ENCODE peak calls at places on chromosomes 16 and 17, in five cellular contexts. Q, B, S, F and P are unnamed samples. For H3K4me1, the result is how much of the 10 kb centered on the place peaks cover.

GRCh38 chr16:24151482-24151939 is 104.6 kb upstream of the CACNG3 start:
- DNase-seq in Q (no peak), F (no peak), B (peak), S (no peak), P (no peak)

GRCh38 chr16:11141409-11142260 is 114.4 kb downstream of the SOCS1 start:
- DNase-seq in F (no peak), S (no peak), B (no peak), Q (no peak), P (no peak)

GRCh38 chr16:58516768-58517107 is 1.4 kb downstream of the SETD6 start:
- DNase-seq in B (no peak), F (no peak), Q (no peak), S (no peak), P (no peak)

GRCh38 chr16:71899171-71899570 is 3.8 kb downstream of the IST1 start:
- DNase-seq in Q (no peak), F (no peak), B (no peak), S (no peak), P (no peak)

GRCh38 chr16:8768701-8769100 is 28.7 kb downstream of the TMEM186 start:
- DNase-seq in S (no peak), F (no peak), Q (no peak), B (no peak), P (no peak)

GRCh38 chr16:46650224-46650623 is 29.0 kb upstream of the SHCBP1 start:
- DNase-seq in B (no peak), S (no peak), Q (peak), F (no peak), P (no peak)

GRCh38 chr16:1991135-1991551 is 1.4 kb downstream of the SYNGR3 start:
- DNase-seq in S (peak), F (no peak), B (no peak), Q (no peak), P (no peak)

GRCh38 chr16:58243528-58244004 is 45.7 kb upstream of the CSNK2A2 start:
- DNase-seq in F (peak), S (peak), Q (no peak), B (peak), P (no peak)

GRCh38 chr16:4488486-4488967 is 12.3 kb downstream of the HMOX2 start:
- DNase-seq in S (no peak), Q (no peak), F (no peak), B (no peak), P (no peak)

GRCh38 chr17:78488867-78489634 is 88.1 kb downstream of the DNAH17 start:
- DNase-seq in Q (no peak), F (no peak), B (no peak), S (no peak), P (no peak)

GRCh38 chr16:24035127-24035842 is 199.5 kb downstream of the PRKCB start:
- DNase-seq in Q (no peak), B (no peak), S (peak), F (no peak), P (no peak)

GRCh38 chr16:88758227-88758943 is 26.6 kb downstream of the PIEZO1 start:
- DNase-seq in S (no peak), B (no peak), F (no peak), Q (no peak), P (no peak)

GRCh38 chr17:52140601-52141000 is 17.9 kb downstream of the CA10 start:
- DNase-seq in Q (no peak), B (no peak), F (no peak), S (no peak), P (no peak)

GRCh38 chr17:35238817-35239216 is 4.1 kb upstream of the SLFN5 start:
- DNase-seq in F (no peak), S (no peak), B (no peak), Q (no peak), P (no peak)

GRCh38 chr17:75542184-75542583 is 16.7 kb downstream of the LLGL2 start:
- DNase-seq in S (peak), F (no peak), B (no peak), Q (no peak), P (no peak)

GRCh38 chr17:40888321-40888720 is 3.3 kb upstream of the KRT20 start:
- DNase-seq in F (no peak), Q (no peak), S (no peak), B (no peak), P (no peak)
- TF ChIP-seq CTCF in F (no peak), Q (no peak), S (no peak), B (no peak), P (no peak)

DNA sequence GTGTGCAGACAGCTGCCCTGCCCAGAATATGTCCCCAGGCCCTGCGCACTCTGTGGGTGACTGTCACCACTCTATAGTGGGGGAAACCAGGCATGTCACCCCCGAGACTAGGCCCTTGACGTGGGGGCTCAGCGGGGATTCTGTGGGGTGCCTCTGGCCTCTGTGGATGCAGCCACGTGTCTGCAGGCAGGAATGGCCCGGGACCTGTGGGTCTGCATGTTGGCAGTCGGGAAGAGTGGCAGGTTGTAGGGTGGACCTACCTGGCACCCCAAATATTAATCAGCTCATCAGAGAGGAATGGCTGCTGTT is 954 bp downstream of the IL32 start:
- DNase-seq in F (no peak), Q (no peak), S (no peak), B (no peak), P (no peak)
- H3K4me3 ChIP-seq in F (peak), Q (peak), S (peak), B (no peak), P (peak)

GRCh38 chr17:83091257-83092141 is 12.1 kb downstream of the METRNL start:
- DNase-seq in B (no peak), F (peak), S (peak), Q (peak), P (no peak)

GRCh38 chr17:83088451-83089321 is 9.3 kb downstream of the METRNL start:
- DNase-seq in F (no peak), Q (no peak), S (no peak), B (no peak), P (no peak)

GRCh38 chr17:83090424-83091256 is 11.2 kb downstream of the METRNL start:
- DNase-seq in Q (no peak), B (no peak), F (no peak), S (peak), P (no peak)

GRCh38 chr17:83087788-83088360 is 8.5 kb downstream of the METRNL start:
- DNase-seq in S (no peak), Q (no peak), F (no peak), B (no peak), P (no peak)

GRCh38 chr17:83089322-83090156 is 10.1 kb downstream of the METRNL start:
- DNase-seq in S (peak), F (no peak), B (no peak), Q (no peak), P (no peak)
- H3K4me1 ChIP-seq in S (half or more), F (under half), B (under half), Q (under half), P (under half)

DNA sequence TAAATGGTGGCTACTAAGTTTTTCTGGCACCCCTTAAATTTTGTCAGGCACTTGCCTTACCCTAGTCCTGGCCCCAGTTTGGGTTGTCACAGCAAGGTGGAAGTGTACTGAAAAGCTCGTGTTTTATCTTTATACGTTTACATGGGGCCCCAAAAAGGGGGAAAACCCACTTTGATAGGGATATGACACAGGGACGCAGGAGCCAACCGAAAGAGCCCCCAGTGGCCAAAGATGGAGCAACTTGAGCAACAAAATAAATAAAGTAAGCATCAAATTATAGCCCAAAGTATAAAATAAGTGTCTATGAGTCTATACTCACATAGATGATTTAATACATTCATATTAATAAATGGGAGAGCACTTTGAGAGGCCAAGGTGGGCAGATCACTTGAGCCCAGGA is 5.0 kb upstream of the CETP start:
- DNase-seq in F (no peak), Q (no peak), B (no peak), S (no peak), P (no peak)
- TF ChIP-seq CTCF in F (no peak), Q (no peak), B (no peak), S (no peak), P (no peak)